ENCODE peak calls at places on chromosomes 11 and 22, in six cellular contexts. W is GM12878, Y is HCT116, V is spleen, N is endothelial cell of umbilical vein, T is SK-N-SH. E is an unnamed sample.

GRCh38 chr22:19067696-19068348 is 54.4 kb downstream of the DGCR2 start:
- DNase-seq in W (no peak), N (no peak), Y (no peak), T (no peak), V (no peak), E (no peak)

GRCh38 chr11:111512296-111513239 is at the start of gene BTG4:
- DNase-seq in V (no peak), Y (no peak), T (peak; percentile 68), N (no peak), W (no peak), E (no peak)

GRCh38 chr11:44575288-44575672 is 9.8 kb downstream of the CD82 start:
- DNase-seq in Y (no peak), T (peak; percentile 1), V (peak; percentile 51), N (no peak), W (no peak), E (no peak)

GRCh38 chr11:12842933-12843636 is 166.0 kb upstream of the RASSF10 start:
- DNase-seq in V (no peak), Y (no peak), N (peak; percentile 98), T (peak; percentile 32), W (no peak), E (no peak)

GRCh38 chr11:14499178-14499559 is 442 bp downstream of the COPB1 start:
- DNase-seq in Y (no peak), T (no peak), V (peak; percentile 90), W (no peak), N (peak; percentile 32), E (no peak)

GRCh38 chr11:1772270-1773130 is 8.8 kb upstream of the CTSD start:
- DNase-seq in W (no peak), N (peak; percentile 68), V (peak; percentile 90), Y (peak; percentile 62), T (no peak), E (no peak)

GRCh38 chr11:43825217-43825816 is 55.3 kb upstream of the ALKBH3 start:
- DNase-seq in Y (peak; percentile 31), V (no peak), W (no peak), T (peak; percentile 46), N (peak; percentile 45), E (no peak)

GRCh38 chr11:17991799-17992433 is 20.9 kb downstream of the SERGEF start:
- DNase-seq in T (peak; percentile 66), W (no peak), V (no peak), Y (peak; percentile 42), N (peak; percentile 59), E (no peak)

GRCh38 chr11:107017433-107018227 is 646 bp downstream of the GUCY1A2 start:
- DNase-seq in W (no peak), N (peak; percentile 7), T (peak; percentile 80), Y (no peak), V (peak; percentile 78), E (no peak)

GRCh38 chr22:46289244-46289891 is 7.3 kb upstream of the GTSE1 start:
- DNase-seq in T (no peak), V (peak; percentile 84), W (no peak), Y (no peak), N (no peak), E (no peak)

GRCh38 chr22:30574095-30574981 is at the start of gene GAL3ST1:
- DNase-seq in T (peak; percentile 89), N (no peak), Y (no peak), V (no peak), W (no peak), E (no peak)

GRCh38 chr11:94623120-94623735 is 56.1 kb downstream of the PIWIL4 start:
- DNase-seq in N (peak; percentile 89), Y (peak; percentile 88), W (peak; percentile 16), V (no peak), T (peak; percentile 77), E (peak; percentile 68)

GRCh38 chr11:1854132-1854948 is 1.5 kb downstream of the LSP1 start:
- DNase-seq in Y (no peak), N (no peak), V (peak; percentile 88), W (peak; percentile 33), T (no peak), E (no peak)

GRCh38 chr11:115159122-115159665 is 345.0 kb downstream of the CADM1 start:
- DNase-seq in T (no peak), Y (no peak), V (no peak), W (no peak), N (no peak), E (no peak)

GRCh38 chr11:31711137-31711536 is 100.0 kb downstream of the PAX6 start:
- DNase-seq in T (no peak), V (no peak), W (no peak), Y (no peak), N (no peak), E (no peak)

GRCh38 chr11:109963101-109963500 is 130.1 kb upstream of the ZC3H12C start:
- DNase-seq in N (no peak), V (no peak), T (no peak), W (no peak), Y (no peak), E (no peak)

GRCh38 chr22:50445071-50445879 is 29.6 kb downstream of the SBF1 start:
- DNase-seq in N (no peak), T (peak; percentile 43), W (no peak), Y (no peak), V (no peak), E (no peak)

GRCh38 chr22:50441428-50441993 is 33.3 kb downstream of the SBF1 start:
- DNase-seq in T (no peak), V (no peak), W (no peak), Y (no peak), N (no peak), E (no peak)

GRCh38 chr22:50444663-50445062 is 30.2 kb downstream of the SBF1 start:
- DNase-seq in N (peak; percentile 62), T (no peak), Y (peak; percentile 6), V (no peak), W (no peak), E (no peak)

GRCh38 chr22:50443801-50444625 is 30.8 kb downstream of the SBF1 start:
- DNase-seq in N (no peak), T (peak; percentile 63), V (no peak), Y (no peak), W (no peak), E (no peak)

GRCh38 chr22:50443202-50443601 is 31.6 kb downstream of the SBF1 start:
- DNase-seq in N (no peak), W (no peak), V (no peak), T (no peak), Y (no peak), E (no peak)
- TF ChIP-seq POLR2AphosphoS5 in N (no peak), W (no peak), V (peak; percentile 83), T (no peak), Y (no peak), E (peak; percentile 18)

GRCh38 chr11:121615506-121615905 is 162.7 kb upstream of the SORL1-AS1 start:
- DNase-seq in Y (no peak), W (no peak), N (no peak), T (no peak), V (no peak), E (no peak)
- H3K36me3 ChIP-seq in Y (no peaks in the 10 kb centered on the region), W (peaks cover 31% of the 10 kb centered on the region), N (no peaks in the 10 kb centered on the region), T (no peaks in the 10 kb centered on the region), V (peaks cover 60% of the 10 kb centered on the region), E (no peaks in the 10 kb centered on the region)

GRCh38 chr11:125117429-125117828 is 6.0 kb upstream of the TMEM218 start:
- DNase-seq in T (no peak), Y (no peak), W (no peak), N (peak; percentile 3), V (no peak), E (no peak)

GRCh38 chr11:125128450-125128849 is 17.0 kb upstream of the TMEM218 start:
- DNase-seq in W (no peak), T (no peak), N (no peak), Y (no peak), V (no peak), E (no peak)

GRCh38 chr11:125123947-125124633 is 12.7 kb upstream of the TMEM218 start:
- DNase-seq in W (no peak), Y (peak; percentile 86), T (peak; percentile 42), V (peak; percentile 75), N (peak; percentile 46), E (peak; percentile 42)

DNA sequence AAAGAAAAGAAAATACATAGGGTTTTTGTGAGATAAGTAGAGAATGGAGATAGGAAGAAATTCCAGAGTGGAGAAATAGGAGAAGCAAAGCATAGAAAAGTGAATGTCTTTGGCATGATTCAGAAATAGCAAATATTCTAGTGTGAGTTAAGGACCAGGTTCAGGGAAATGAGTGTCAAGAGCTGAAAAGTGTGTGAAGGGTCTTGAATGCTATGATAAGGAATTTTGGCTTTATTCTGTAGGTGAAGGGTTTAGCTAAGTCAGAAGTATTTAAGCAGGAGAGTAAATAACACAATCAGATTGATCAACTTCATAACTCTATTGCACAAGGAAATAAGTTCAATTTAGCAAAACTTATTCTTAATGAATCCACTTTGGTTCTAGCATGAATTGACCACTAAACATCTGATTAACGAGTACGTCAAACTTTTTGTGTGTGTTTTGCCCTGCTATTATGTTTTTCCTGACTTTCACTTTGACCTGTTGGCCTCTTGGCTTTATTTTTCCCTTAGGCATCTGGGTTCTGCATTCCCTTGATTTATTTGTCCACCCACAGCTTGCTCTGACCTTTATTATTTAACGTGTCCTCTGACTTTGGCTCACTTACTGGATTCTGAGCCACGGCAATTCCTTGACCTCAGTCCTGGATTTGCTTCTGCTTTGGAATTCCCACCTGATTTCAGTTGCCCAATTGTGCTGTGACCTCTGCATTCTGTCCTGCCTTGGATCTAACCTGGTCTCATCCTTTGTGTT is 11.9 kb upstream of the TMEM218 start:
- DNase-seq in V (no peak), W (no peak), N (no peak), T (no peak), Y (no peak), E (no peak)
- H3K4me3 ChIP-seq in V (no peak overlapping the region), W (no peak overlapping the region), N (no peak overlapping the region), T (no peak overlapping the region), Y (peak overlapping the region; percentile 29), E (peak overlapping the region; percentile 46)

GRCh38 chr11:118922745-118923627 is 2.7 kb downstream of the BCL9L start:
- DNase-seq in T (peak; percentile 15), N (no peak), V (peak; percentile 72), Y (no peak), W (no peak), E (no peak)

GRCh38 chr11:118923721-118924587 is 1.8 kb downstream of the BCL9L start:
- DNase-seq in V (no peak), Y (no peak), T (no peak), W (no peak), N (no peak), E (no peak)

GRCh38 chr11:118918686-118919280 is 6.9 kb downstream of the BCL9L start:
- DNase-seq in N (no peak), V (no peak), W (no peak), T (no peak), Y (no peak), E (no peak)

GRCh38 chr11:118921929-118922744 is 3.6 kb downstream of the BCL9L start:
- DNase-seq in T (peak; percentile 80), Y (no peak), W (no peak), N (peak; percentile 40), V (peak; percentile 83), E (no peak)

DNA sequence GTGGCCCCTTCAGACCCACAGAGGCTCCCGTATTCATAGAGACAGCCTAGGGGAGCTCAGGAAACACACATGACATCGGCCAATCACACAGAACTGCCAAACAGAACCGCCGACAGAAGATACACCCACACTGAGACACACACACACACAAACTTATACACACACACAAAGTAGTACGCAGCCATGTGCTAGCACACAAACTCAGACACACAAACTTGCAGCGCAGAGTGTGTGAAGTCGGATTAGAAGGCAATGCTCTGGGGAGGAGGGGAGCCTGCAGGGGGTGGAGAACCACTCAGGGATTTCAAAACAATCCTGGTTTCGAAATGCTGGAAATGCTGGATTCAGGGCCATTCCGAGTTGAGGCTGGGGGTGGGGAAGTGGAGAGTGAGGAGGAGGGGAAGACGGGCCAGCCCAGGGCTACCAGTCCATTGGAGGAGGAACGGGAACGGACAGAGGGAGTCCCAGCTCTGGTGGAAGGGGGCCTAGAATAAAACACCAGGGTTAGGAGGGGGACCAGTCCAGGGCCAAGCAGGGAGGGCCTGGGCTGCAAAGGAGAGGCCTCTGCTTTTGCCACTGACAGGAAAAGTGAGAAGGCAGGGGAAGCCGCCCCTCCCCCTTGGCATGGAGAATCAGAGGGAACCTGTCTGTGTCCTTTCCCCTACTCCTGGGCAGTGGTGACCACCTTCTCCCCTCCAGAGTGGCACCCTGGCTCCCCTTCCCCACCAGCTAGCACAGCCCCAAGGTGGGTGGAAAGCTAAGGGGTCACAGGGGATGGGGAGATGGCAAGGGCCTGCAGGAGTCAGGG is 4.4 kb downstream of the BCL9L start:
- DNase-seq in T (peak; percentile 30), V (peak; percentile 76), N (peak; percentile 49), W (no peak), Y (no peak), E (no peak)
- TF ChIP-seq POLR2AphosphoS5 in T (no peak), V (no peak), N (no peak), W (no peak), Y (no peak), E (no peak)